ENCODE peak calls at places on chromosomes 4 and X, in four cellular contexts. R is A549, H is uterus, V is GM12891. L is an unnamed sample.

GRCh38 chrX:19774905-19775304 is 112.5 kb downstream of the SH3KBP1 start:
- DNase-seq in R (no peak), V (no peak), H (no peak), L (no peak)

GRCh38 chr4:126271266-126271665 is 956.5 kb downstream of the FAT4 start:
- DNase-seq in V (no peak), H (no peak), R (no peak), L (no peak)

GRCh38 chrX:6849711-6850415 is 297.6 kb upstream of the STS start:
- DNase-seq in H (no peak), V (no peak), R (no peak), L (no peak)

GRCh38 chrX:112968351-112969133 is 127.9 kb upstream of the AMOT start:
- DNase-seq in V (no peak), H (no peak), R (no peak), L (no peak)

GRCh38 chr4:80538276-80538926 is 202.9 kb downstream of the CFAP299 start:
- DNase-seq in V (no peak), R (no peak), H (no peak), L (no peak)

GRCh38 chr4:160021870-160022269 is 919.0 kb downstream of the RAPGEF2 start:
- DNase-seq in R (no peak), V (no peak), H (no peak), L (no peak)

GRCh38 chrX:116317409-116317808 is 119.0 kb upstream of the SLC6A14 start:
- DNase-seq in H (no peak), R (no peak), V (no peak), L (no peak)

GRCh38 chr4:31052519-31052918 is 332.4 kb downstream of the PCDH7 start:
- DNase-seq in H (no peak), V (no peak), R (no peak), L (no peak)

GRCh38 chrX:107742754-107743191 is 32.8 kb downstream of the TSC22D3 start:
- DNase-seq in V (no peak), H (peak), R (no peak), L (no peak)

GRCh38 chr4:73917081-73917501 is 47.9 kb downstream of the CXCL1 start:
- DNase-seq in H (no peak), R (no peak), V (no peak), L (peak)

GRCh38 chr4:115274545-115274944 is 161.1 kb upstream of the NDST4 start:
- DNase-seq in V (no peak), R (no peak), H (no peak), L (no peak)

GRCh38 chr4:111630705-111631104 is 514.5 kb upstream of the FAM241A start:
- DNase-seq in V (no peak), R (no peak), H (no peak), L (no peak)

GRCh38 chrX:133090410-133090809 is 6.5 kb downstream of the USP26 start:
- DNase-seq in V (no peak), H (no peak), R (no peak), L (no peak)

GRCh38 chrX:104833401-104833800 is 267.4 kb downstream of the IL1RAPL2 start:
- DNase-seq in H (no peak), V (no peak), R (no peak), L (no peak)

GRCh38 chr4:27178066-27178465 is 317.4 kb downstream of the STIM2 start:
- DNase-seq in H (no peak), V (no peak), R (no peak), L (no peak)

GRCh38 chr4:42397635-42398447 is 553 bp downstream of the SHISA3 start:
- DNase-seq in R (no peak), V (peak), H (no peak), L (no peak)

GRCh38 chrX:83771664-83772063 is 89.3 kb upstream of the CYLC1 start:
- DNase-seq in H (no peak), R (no peak), V (no peak), L (no peak)

GRCh38 chr4:79232555-79232954 is 93.3 kb downstream of the NAA11 start:
- DNase-seq in V (no peak), R (no peak), H (no peak), L (no peak)

GRCh38 chr4:20615492-20616136 is 84.6 kb upstream of the PACRGL start:
- DNase-seq in V (no peak), R (no peak), H (no peak), L (peak)

GRCh38 chr4:55510685-55511084 is 36.0 kb downstream of the CLOCK start:
- DNase-seq in R (no peak), V (no peak), H (no peak), L (no peak)

GRCh38 chr4:156815717-156816319 is 155.8 kb downstream of the PDGFC start:
- DNase-seq in R (no peak), V (no peak), H (no peak), L (no peak)

GRCh38 chrX:39613508-39613921 is 484.2 kb downstream of the BCOR start:
- DNase-seq in V (no peak), R (peak), H (peak), L (no peak)

GRCh38 chr4:111808174-111808573 is 337.1 kb upstream of the FAM241A start:
- DNase-seq in R (no peak), V (no peak), H (no peak), L (no peak)

GRCh38 chr4:175062183-175062592 is 144.0 kb downstream of the ADAM29 start:
- DNase-seq in V (no peak), H (no peak), R (no peak), L (no peak)

GRCh38 chrX:49184294-49185061 is 1.7 kb downstream of the PRICKLE3 start:
- DNase-seq in H (peak), R (peak), V (no peak), L (no peak)

GRCh38 chrX:128106630-128107029 is 54.4 kb upstream of the ACTRT1 start:
- DNase-seq in V (no peak), H (no peak), R (peak), L (no peak)

GRCh38 chr4:34091451-34091850 is 2152.9 kb downstream of the ARAP2 start:
- DNase-seq in V (no peak), R (no peak), H (no peak), L (no peak)

GRCh38 chrX:39888730-39889129 is 209.0 kb downstream of the BCOR start:
- DNase-seq in R (no peak), V (no peak), H (no peak), L (no peak)

GRCh38 chr4:124459922-124460301 is 252.6 kb downstream of the ANKRD50 start:
- DNase-seq in R (no peak), V (no peak), H (no peak), L (no peak)

GRCh38 chr4:169818063-169818679 is 60.4 kb upstream of the HPF1 start:
- DNase-seq in H (no peak), V (no peak), R (no peak), L (no peak)

GRCh38 chrX:11341274-11342256 is 48.4 kb downstream of the AMELX start:
- DNase-seq in V (no peak), R (no peak), H (peak), L (no peak)

DNA sequence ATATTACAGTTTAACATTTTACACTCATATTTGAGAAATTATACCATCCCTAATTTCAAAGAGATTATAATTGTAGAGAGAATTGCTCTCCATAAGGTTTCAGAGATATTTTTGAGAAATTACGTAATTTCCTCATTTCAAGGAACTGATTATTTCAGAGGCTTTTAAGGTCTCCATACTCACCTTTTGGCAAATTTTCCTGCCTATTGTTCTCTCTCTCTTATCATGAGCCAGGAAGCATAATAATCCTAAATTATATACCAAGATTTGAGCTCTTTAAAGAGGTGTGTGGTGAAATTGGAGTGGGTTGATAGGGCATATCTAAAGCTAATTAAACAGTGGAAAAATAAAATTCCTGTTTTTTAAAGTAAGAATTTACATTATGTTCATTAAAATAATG is 248.9 kb upstream of the FTHL17 start:
- DNase-seq in V (no peak), R (no peak), H (no peak), L (no peak)
- TF ChIP-seq POLR2A in V (no peak), R (no peak), H (no peak), L (no peak)

GRCh38 chrX:96684339-96685204 is at the start of gene DIAPH2:
- DNase-seq in H (peak), V (peak), R (peak), L (peak)
- TF ChIP-seq POLR2A in H (peak), V (no peak), R (peak), L (peak)

GRCh38 chr4:101347267-101347556 is at the start of gene PPP3CA:
- DNase-seq in H (no peak), R (no peak), V (no peak), L (no peak)

GRCh38 chr4:101347557-101348366 is 436 bp upstream of the PPP3CA start:
- DNase-seq in V (peak), H (peak), R (peak), L (peak)

GRCh38 chr4:101345596-101346311 is 1.6 kb downstream of the PPP3CA start:
- DNase-seq in H (peak), V (peak), R (peak), L (peak)

GRCh38 chr4:101346312-101346561 is 1.1 kb downstream of the PPP3CA start:
- DNase-seq in V (peak), R (no peak), H (no peak), L (no peak)

GRCh38 chr4:101346562-101347266 is 612 bp downstream of the PPP3CA start:
- DNase-seq in H (peak), R (peak), V (peak), L (peak)
- TF ChIP-seq POLR2A in H (peak), R (no peak), V (no peak), L (peak)

GRCh38 chrX:47556045-47556623 is 4.9 kb upstream of the ARAF start:
- DNase-seq in R (peak), V (no peak), H (peak), L (no peak)
- TF ChIP-seq POLR2A in R (peak), V (peak), H (peak), L (peak)

DNA sequence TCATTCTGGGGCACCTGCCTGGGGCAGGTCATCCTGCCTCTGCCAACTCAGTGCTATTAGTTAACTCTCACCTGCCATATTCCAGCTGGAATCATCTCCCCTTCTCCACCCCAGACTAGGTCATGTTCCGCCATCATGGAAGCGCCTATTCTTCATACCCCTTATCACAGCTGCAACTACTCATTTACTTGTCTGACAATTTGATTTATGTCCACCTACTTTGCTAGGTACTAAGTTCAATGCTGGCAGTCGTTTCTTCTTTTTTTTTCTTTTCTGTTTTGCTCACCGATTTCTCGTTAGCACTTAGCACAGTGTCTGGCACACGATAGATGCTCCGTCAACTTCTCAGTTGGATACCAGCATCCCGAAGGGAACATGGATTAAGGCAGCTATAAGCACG is 1.1 kb upstream of the FMR1 start:
- DNase-seq in V (no peak), H (no peak), R (no peak), L (no peak)
- TF ChIP-seq POLR2A in V (no peak), H (no peak), R (no peak), L (no peak)

DNA sequence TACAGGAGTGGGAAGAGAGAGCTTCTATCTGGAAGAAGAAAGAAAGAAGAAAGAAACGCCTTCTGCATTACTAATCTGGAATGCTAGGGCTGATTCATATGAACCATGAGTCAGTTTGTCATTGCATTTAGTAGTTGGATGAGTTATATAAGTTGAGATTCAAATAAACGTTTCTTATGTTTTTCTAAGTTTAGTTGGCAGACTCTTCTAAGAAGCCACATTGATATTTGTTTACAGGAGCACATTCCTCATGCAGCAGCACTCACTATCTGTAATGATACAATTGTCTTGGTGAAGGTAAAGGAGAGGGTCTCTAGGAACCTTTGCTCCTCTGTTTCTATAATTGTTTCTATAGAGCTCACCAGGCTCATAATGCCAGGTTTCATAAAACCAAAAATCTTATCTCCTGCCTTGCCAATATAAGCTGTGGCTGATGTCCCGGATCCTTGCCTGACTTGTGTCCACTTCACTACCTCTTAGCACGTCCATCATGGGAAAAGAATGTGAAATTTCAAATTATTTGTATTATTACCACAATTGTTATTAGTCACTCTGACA is 39.5 kb downstream of the HOPX start:
- DNase-seq in R (peak), H (no peak), V (no peak), L (no peak)
- TF ChIP-seq POLR2A in R (no peak), H (no peak), V (no peak), L (no peak)

DNA sequence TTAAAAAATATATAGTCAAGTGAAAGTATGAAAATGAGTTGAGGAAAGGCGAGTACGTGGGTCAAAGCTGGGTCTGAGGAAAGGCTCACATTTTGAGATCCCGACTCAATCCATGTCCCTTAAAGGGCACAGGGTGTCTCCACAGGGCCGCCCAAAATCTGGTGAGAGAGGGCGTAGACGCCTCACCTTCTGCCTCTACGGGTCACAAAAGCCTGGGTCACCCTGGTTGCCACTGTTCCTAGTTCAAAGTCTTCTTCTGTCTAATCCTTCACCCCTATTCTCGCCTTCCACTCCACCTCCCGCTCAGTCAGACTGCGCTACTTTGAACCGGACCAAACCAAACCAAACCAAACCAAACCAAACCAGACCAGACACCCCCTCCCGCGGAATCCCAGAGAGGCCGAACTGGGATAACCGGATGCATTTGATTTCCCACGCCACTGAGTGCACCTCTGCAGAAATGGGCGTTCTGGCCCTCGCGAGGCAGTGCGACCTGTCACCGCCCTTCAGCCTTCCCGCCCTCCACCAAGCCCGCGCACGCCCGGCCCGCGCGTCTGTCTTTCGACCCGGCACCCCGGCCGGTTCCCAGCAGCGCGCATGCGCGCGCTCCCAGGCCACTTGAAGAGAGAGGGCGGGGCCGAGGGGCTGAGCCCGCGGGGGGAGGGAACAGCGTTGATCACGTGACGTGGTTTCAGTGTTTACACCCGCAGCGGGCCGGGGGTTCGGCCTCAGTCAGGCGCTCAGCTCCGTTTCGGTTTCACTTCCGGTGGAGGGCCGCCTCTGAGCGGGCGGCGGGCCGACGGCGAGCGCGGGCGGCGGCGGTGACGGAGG is at the start of gene FMR1:
- DNase-seq in H (peak), R (peak), V (peak), L (peak)
- TF ChIP-seq POLR2A in H (peak), R (peak), V (no peak), L (peak)